ENCODE peak calls at places on chromosomes 16 and 17, in six cellular contexts. W is HepG2; X is GM23248; Z is CD4-positive, alpha-beta T cell; A is GM12865; U is NCI-H1105 treated with DMSO at 0.1 percent for 48 hours. M is an unnamed sample.

GRCh38 chr17:83057397-83057761 is 22.0 kb upstream of the METRNL start:
- DNase-seq in W (no peak), X (no peak), Z (no peak), A (no peak), U (no peak), M (no peak)

GRCh38 chr17:46135126-46135812 is 58.0 kb downstream of the KANSL1 start:
- DNase-seq in W (peak; percentile 20), X (no peak), Z (no peak), A (no peak), U (no peak), M (no peak)

GRCh38 chr17:38872671-38873385 is 3.0 kb downstream of the LASP1 start:
- DNase-seq in W (peak; percentile 92), X (peak; percentile 34), Z (no peak), A (no peak), U (no peak), M (no peak)

GRCh38 chr16:82715833-82716232 is 89.1 kb downstream of the CDH13 start:
- DNase-seq in W (no peak), X (peak; percentile 73), Z (no peak), A (no peak), U (no peak), M (no peak)

GRCh38 chr17:5813357-5813756 is 229.0 kb upstream of the NLRP1 start:
- DNase-seq in W (no peak), X (no peak), Z (no peak), A (no peak), U (no peak), M (no peak)

GRCh38 chr17:66964930-66965800 is 658 bp downstream of the CACNG4 start:
- DNase-seq in W (no peak), X (no peak), Z (no peak), A (peak; percentile 30), U (peak; percentile 68), M (no peak)

GRCh38 chr16:10250137-10250850 is 68.1 kb upstream of the GRIN2A start:
- DNase-seq in W (no peak), X (no peak), Z (no peak), A (no peak), U (no peak), M (no peak)

GRCh38 chr17:7119314-7119713 is 4.7 kb upstream of the ASGR2 start:
- DNase-seq in W (no peak), X (no peak), Z (no peak), A (no peak), U (no peak), M (no peak)

GRCh38 chr17:75194879-75195278 is 10.6 kb upstream of the NUP85 start:
- DNase-seq in W (no peak), X (peak; percentile 8), Z (no peak), A (no peak), U (no peak), M (no peak)

GRCh38 chr16:64417711-64418227 is 704.1 kb downstream of the CDH11 start:
- DNase-seq in W (no peak), X (peak; percentile 72), Z (no peak), A (no peak), U (no peak), M (no peak)